ENCODE peak calls at places on chromosomes 1 and 21, in seven cellular contexts. One of them, this sample, is unnamed.

GRCh38 chr1:155976062-155976912 is 2.1 kb downstream of the ARHGEF2 start:
- DNase-seq in stimulated activated CD8-positive, alpha-beta memory T cell treated with anti-CD3 and anti-CD28 coated beads, Interleukin-7, amount 100 ng/mL, for 1 hour: peak
- DNase-seq in suprapubic skin: no peak
- DNase-seq in GDM1: peak
- DNase-seq in osteocyte: no peak
- DNase-seq in IMR-90: peak
- DNase-seq in brain pericyte: no peak
- DNase-seq in this sample: peak

GRCh38 chr1:153607381-153607780 is 5.6 kb downstream of the S100A16 start:
- DNase-seq in stimulated activated CD8-positive, alpha-beta memory T cell treated with anti-CD3 and anti-CD28 coated beads, Interleukin-7, amount 100 ng/mL, for 1 hour: no peak
- DNase-seq in suprapubic skin: no peak
- DNase-seq in GDM1: no peak
- DNase-seq in osteocyte: no peak
- DNase-seq in IMR-90: no peak
- DNase-seq in brain pericyte: no peak
- DNase-seq in this sample: no peak

GRCh38 chr1:7267493-7267892 is 482.2 kb downstream of the CAMTA1 start:
- DNase-seq in stimulated activated CD8-positive, alpha-beta memory T cell treated with anti-CD3 and anti-CD28 coated beads, Interleukin-7, amount 100 ng/mL, for 1 hour: no peak
- DNase-seq in suprapubic skin: no peak
- DNase-seq in GDM1: no peak
- DNase-seq in osteocyte: peak
- DNase-seq in IMR-90: peak
- DNase-seq in brain pericyte: no peak
- DNase-seq in this sample: no peak

GRCh38 chr1:157155658-157156057 is 17.5 kb upstream of the ETV3 start:
- DNase-seq in stimulated activated CD8-positive, alpha-beta memory T cell treated with anti-CD3 and anti-CD28 coated beads, Interleukin-7, amount 100 ng/mL, for 1 hour: no peak
- DNase-seq in suprapubic skin: no peak
- DNase-seq in GDM1: no peak
- DNase-seq in osteocyte: no peak
- DNase-seq in IMR-90: no peak
- DNase-seq in brain pericyte: no peak
- DNase-seq in this sample: peak

GRCh38 chr1:230864441-230864840 is 3.9 kb downstream of the C1orf198 start:
- DNase-seq in stimulated activated CD8-positive, alpha-beta memory T cell treated with anti-CD3 and anti-CD28 coated beads, Interleukin-7, amount 100 ng/mL, for 1 hour: no peak
- DNase-seq in suprapubic skin: no peak
- DNase-seq in GDM1: no peak
- DNase-seq in osteocyte: no peak
- DNase-seq in IMR-90: no peak
- DNase-seq in brain pericyte: no peak
- DNase-seq in this sample: no peak

GRCh38 chr1:46027788-46028573 is 104.4 kb downstream of the PIK3R3 start:
- DNase-seq in stimulated activated CD8-positive, alpha-beta memory T cell treated with anti-CD3 and anti-CD28 coated beads, Interleukin-7, amount 100 ng/mL, for 1 hour: no peak
- DNase-seq in suprapubic skin: no peak
- DNase-seq in GDM1: no peak
- DNase-seq in osteocyte: no peak
- DNase-seq in IMR-90: no peak
- DNase-seq in brain pericyte: no peak
- DNase-seq in this sample: no peak

GRCh38 chr1:24640288-24640687 is 2.8 kb upstream of the SRRM1 start:
- DNase-seq in stimulated activated CD8-positive, alpha-beta memory T cell treated with anti-CD3 and anti-CD28 coated beads, Interleukin-7, amount 100 ng/mL, for 1 hour: no peak
- DNase-seq in suprapubic skin: no peak
- DNase-seq in GDM1: no peak
- DNase-seq in osteocyte: no peak
- DNase-seq in IMR-90: no peak
- DNase-seq in brain pericyte: no peak
- DNase-seq in this sample: no peak

GRCh38 chr1:27598288-27598687 is 5.7 kb downstream of the AHDC1 start:
- DNase-seq in stimulated activated CD8-positive, alpha-beta memory T cell treated with anti-CD3 and anti-CD28 coated beads, Interleukin-7, amount 100 ng/mL, for 1 hour: no peak
- DNase-seq in suprapubic skin: no peak
- DNase-seq in GDM1: no peak
- DNase-seq in osteocyte: no peak
- DNase-seq in IMR-90: no peak
- DNase-seq in brain pericyte: no peak
- DNase-seq in this sample: peak

GRCh38 chr1:159161719-159162026 is 9.7 kb upstream of the CADM3 start:
- DNase-seq in stimulated activated CD8-positive, alpha-beta memory T cell treated with anti-CD3 and anti-CD28 coated beads, Interleukin-7, amount 100 ng/mL, for 1 hour: no peak
- DNase-seq in suprapubic skin: no peak
- DNase-seq in GDM1: no peak
- DNase-seq in osteocyte: no peak
- DNase-seq in IMR-90: no peak
- DNase-seq in brain pericyte: no peak
- DNase-seq in this sample: no peak

GRCh38 chr1:58880592-58880991 is 96.7 kb upstream of the JUN start:
- DNase-seq in stimulated activated CD8-positive, alpha-beta memory T cell treated with anti-CD3 and anti-CD28 coated beads, Interleukin-7, amount 100 ng/mL, for 1 hour: no peak
- DNase-seq in suprapubic skin: no peak
- DNase-seq in GDM1: no peak
- DNase-seq in osteocyte: no peak
- DNase-seq in IMR-90: no peak
- DNase-seq in brain pericyte: no peak
- DNase-seq in this sample: no peak

GRCh38 chr1:214525535-214526019 is 25.8 kb downstream of the PTPN14 start:
- DNase-seq in stimulated activated CD8-positive, alpha-beta memory T cell treated with anti-CD3 and anti-CD28 coated beads, Interleukin-7, amount 100 ng/mL, for 1 hour: no peak
- DNase-seq in suprapubic skin: no peak
- DNase-seq in GDM1: no peak
- DNase-seq in osteocyte: no peak
- DNase-seq in IMR-90: peak
- DNase-seq in brain pericyte: no peak
- DNase-seq in this sample: no peak

GRCh38 chr1:228219245-228219961 is 11.6 kb downstream of the OBSCN start:
- DNase-seq in stimulated activated CD8-positive, alpha-beta memory T cell treated with anti-CD3 and anti-CD28 coated beads, Interleukin-7, amount 100 ng/mL, for 1 hour: no peak
- DNase-seq in suprapubic skin: no peak
- DNase-seq in GDM1: no peak
- DNase-seq in osteocyte: peak
- DNase-seq in IMR-90: no peak
- DNase-seq in brain pericyte: no peak
- DNase-seq in this sample: no peak

GRCh38 chr1:62321438-62321837 is 2.2 kb upstream of the KANK4 start:
- DNase-seq in stimulated activated CD8-positive, alpha-beta memory T cell treated with anti-CD3 and anti-CD28 coated beads, Interleukin-7, amount 100 ng/mL, for 1 hour: no peak
- DNase-seq in suprapubic skin: no peak
- DNase-seq in GDM1: no peak
- DNase-seq in osteocyte: no peak
- DNase-seq in IMR-90: peak
- DNase-seq in brain pericyte: no peak
- DNase-seq in this sample: no peak

GRCh38 chr1:83931658-83932253 is 67.2 kb downstream of the TTLL7 start:
- DNase-seq in stimulated activated CD8-positive, alpha-beta memory T cell treated with anti-CD3 and anti-CD28 coated beads, Interleukin-7, amount 100 ng/mL, for 1 hour: no peak
- DNase-seq in suprapubic skin: no peak
- DNase-seq in GDM1: peak
- DNase-seq in osteocyte: no peak
- DNase-seq in IMR-90: peak
- DNase-seq in brain pericyte: peak
- DNase-seq in this sample: peak

GRCh38 chr1:117672756-117673155 is 66.9 kb downstream of the TENT5C start:
- DNase-seq in stimulated activated CD8-positive, alpha-beta memory T cell treated with anti-CD3 and anti-CD28 coated beads, Interleukin-7, amount 100 ng/mL, for 1 hour: no peak
- DNase-seq in suprapubic skin: no peak
- DNase-seq in GDM1: no peak
- DNase-seq in osteocyte: peak
- DNase-seq in IMR-90: no peak
- DNase-seq in brain pericyte: no peak
- DNase-seq in this sample: no peak

GRCh38 chr1:178172939-178173338 is 79.0 kb downstream of the RASAL2 start:
- DNase-seq in stimulated activated CD8-positive, alpha-beta memory T cell treated with anti-CD3 and anti-CD28 coated beads, Interleukin-7, amount 100 ng/mL, for 1 hour: no peak
- DNase-seq in suprapubic skin: no peak
- DNase-seq in GDM1: no peak
- DNase-seq in osteocyte: no peak
- DNase-seq in IMR-90: peak
- DNase-seq in brain pericyte: no peak
- DNase-seq in this sample: no peak

GRCh38 chr21:26116456-26117011 is 54.0 kb downstream of the APP start:
- DNase-seq in stimulated activated CD8-positive, alpha-beta memory T cell treated with anti-CD3 and anti-CD28 coated beads, Interleukin-7, amount 100 ng/mL, for 1 hour: no peak
- DNase-seq in suprapubic skin: no peak
- DNase-seq in GDM1: no peak
- DNase-seq in osteocyte: no peak
- DNase-seq in IMR-90: peak
- DNase-seq in brain pericyte: peak
- DNase-seq in this sample: no peak

GRCh38 chr1:99004270-99005141 is at the start of gene PLPPR5:
- DNase-seq in stimulated activated CD8-positive, alpha-beta memory T cell treated with anti-CD3 and anti-CD28 coated beads, Interleukin-7, amount 100 ng/mL, for 1 hour: no peak
- DNase-seq in suprapubic skin: no peak
- DNase-seq in GDM1: no peak
- DNase-seq in osteocyte: no peak
- DNase-seq in IMR-90: peak
- DNase-seq in brain pericyte: peak
- DNase-seq in this sample: peak

GRCh38 chr1:2235300-2235998 is 7.3 kb downstream of the SKI start:
- DNase-seq in stimulated activated CD8-positive, alpha-beta memory T cell treated with anti-CD3 and anti-CD28 coated beads, Interleukin-7, amount 100 ng/mL, for 1 hour: no peak
- DNase-seq in suprapubic skin: no peak
- DNase-seq in GDM1: no peak
- DNase-seq in osteocyte: no peak
- DNase-seq in IMR-90: no peak
- DNase-seq in brain pericyte: no peak
- DNase-seq in this sample: no peak

GRCh38 chr1:70503358-70503757 is 92.3 kb downstream of the CTH start:
- DNase-seq in stimulated activated CD8-positive, alpha-beta memory T cell treated with anti-CD3 and anti-CD28 coated beads, Interleukin-7, amount 100 ng/mL, for 1 hour: no peak
- DNase-seq in suprapubic skin: no peak
- DNase-seq in GDM1: no peak
- DNase-seq in osteocyte: no peak
- DNase-seq in IMR-90: peak
- DNase-seq in brain pericyte: no peak
- DNase-seq in this sample: no peak

GRCh38 chr1:145708063-145708462 is 895 bp upstream of the PDZK1 start:
- DNase-seq in stimulated activated CD8-positive, alpha-beta memory T cell treated with anti-CD3 and anti-CD28 coated beads, Interleukin-7, amount 100 ng/mL, for 1 hour: no peak
- DNase-seq in suprapubic skin: no peak
- DNase-seq in GDM1: no peak
- DNase-seq in osteocyte: no peak
- DNase-seq in IMR-90: peak
- DNase-seq in brain pericyte: no peak
- DNase-seq in this sample: no peak